ENCODE peak calls at places on chromosome X, in six cellular contexts. One of them, this sample, is unnamed.

GRCh38 chrX:16491461-16491860 is 158.5 kb upstream of the S100G start:
- DNase-seq in small intestine: no peak
- DNase-seq in astrocyte of the spinal cord: no peak
- DNase-seq in choroid plexus epithelial cell: peak; percentile 60
- DNase-seq in CD8-positive, alpha-beta memory T cell: no peak
- DNase-seq in iPS DF 19.7: no peak
- DNase-seq in this sample: no peak

GRCh38 chrX:39576081-39576701 is 521.6 kb downstream of the BCOR start:
- DNase-seq in choroid plexus epithelial cell: no peak
- DNase-seq in iPS DF 19.7: no peak
- DNase-seq in CD8-positive, alpha-beta memory T cell: no peak
- DNase-seq in astrocyte of the spinal cord: no peak
- DNase-seq in small intestine: no peak
- DNase-seq in this sample: no peak

GRCh38 chrX:110265624-110266023 is 52.3 kb downstream of the AMMECR1 start:
- DNase-seq in astrocyte of the spinal cord: no peak
- DNase-seq in iPS DF 19.7: no peak
- DNase-seq in small intestine: no peak
- DNase-seq in CD8-positive, alpha-beta memory T cell: no peak
- DNase-seq in choroid plexus epithelial cell: no peak
- DNase-seq in this sample: no peak

GRCh38 chrX:526295-527224 is 104.0 kb upstream of the SHOX start:
- DNase-seq in choroid plexus epithelial cell: no peak
- DNase-seq in small intestine: no peak
- DNase-seq in astrocyte of the spinal cord: no peak
- DNase-seq in iPS DF 19.7: no peak
- DNase-seq in CD8-positive, alpha-beta memory T cell: no peak
- DNase-seq in this sample: no peak

GRCh38 chrX:22136711-22137110 is 104.6 kb downstream of the PHEX start:
- DNase-seq in CD8-positive, alpha-beta memory T cell: no peak
- DNase-seq in astrocyte of the spinal cord: no peak
- DNase-seq in iPS DF 19.7: no peak
- DNase-seq in choroid plexus epithelial cell: no peak
- DNase-seq in small intestine: no peak
- DNase-seq in this sample: no peak

GRCh38 chrX:19964017-19964710 is 26.7 kb downstream of the BCLAF3 start:
- DNase-seq in choroid plexus epithelial cell: no peak
- DNase-seq in CD8-positive, alpha-beta memory T cell: no peak
- DNase-seq in iPS DF 19.7: no peak
- DNase-seq in astrocyte of the spinal cord: no peak
- DNase-seq in small intestine: no peak
- DNase-seq in this sample: no peak

GRCh38 chrX:46444011-46444410 is 101.2 kb downstream of the ZNF674 start:
- DNase-seq in astrocyte of the spinal cord: peak; percentile 87
- DNase-seq in CD8-positive, alpha-beta memory T cell: no peak
- DNase-seq in small intestine: no peak
- DNase-seq in iPS DF 19.7: no peak
- DNase-seq in choroid plexus epithelial cell: peak; percentile 87
- DNase-seq in this sample: peak; percentile 56

GRCh38 chrX:1576201-1577101 is 15.0 kb upstream of the AKAP17A start:
- DNase-seq in small intestine: no peak
- DNase-seq in iPS DF 19.7: no peak
- DNase-seq in astrocyte of the spinal cord: no peak
- DNase-seq in choroid plexus epithelial cell: no peak
- DNase-seq in CD8-positive, alpha-beta memory T cell: no peak
- DNase-seq in this sample: no peak

GRCh38 chrX:63918611-63919010 is 133.6 kb upstream of the ARHGEF9 start:
- DNase-seq in iPS DF 19.7: no peak
- DNase-seq in small intestine: peak; percentile 3
- DNase-seq in choroid plexus epithelial cell: peak; percentile 10
- DNase-seq in CD8-positive, alpha-beta memory T cell: no peak
- DNase-seq in astrocyte of the spinal cord: peak; percentile 3
- DNase-seq in this sample: no peak

GRCh38 chrX:85922821-85923220 is 124.5 kb downstream of the CHM start:
- DNase-seq in small intestine: no peak
- DNase-seq in astrocyte of the spinal cord: peak; percentile 34
- DNase-seq in iPS DF 19.7: no peak
- DNase-seq in CD8-positive, alpha-beta memory T cell: no peak
- DNase-seq in choroid plexus epithelial cell: peak; percentile 61
- DNase-seq in this sample: no peak

GRCh38 chrX:40087574-40088298 is 10.0 kb downstream of the BCOR start:
- DNase-seq in choroid plexus epithelial cell: no peak
- DNase-seq in CD8-positive, alpha-beta memory T cell: no peak
- DNase-seq in small intestine: no peak
- DNase-seq in astrocyte of the spinal cord: no peak
- DNase-seq in iPS DF 19.7: no peak
- DNase-seq in this sample: no peak

GRCh38 chrX:131812847-131813825 is 210.0 kb upstream of the STK26 start:
- DNase-seq in small intestine: peak; percentile 13
- DNase-seq in iPS DF 19.7: no peak
- DNase-seq in choroid plexus epithelial cell: no peak
- DNase-seq in CD8-positive, alpha-beta memory T cell: peak; percentile 54
- DNase-seq in astrocyte of the spinal cord: peak; percentile 85
- DNase-seq in this sample: peak; percentile 76

GRCh38 chrX:129629837-129630236 is 24.9 kb downstream of the APLN start:
- DNase-seq in iPS DF 19.7: no peak
- DNase-seq in CD8-positive, alpha-beta memory T cell: no peak
- DNase-seq in astrocyte of the spinal cord: no peak
- DNase-seq in small intestine: no peak
- DNase-seq in choroid plexus epithelial cell: no peak
- DNase-seq in this sample: no peak

GRCh38 chrX:1463581-1464281 is 11.0 kb upstream of the ASMTL start:
- DNase-seq in small intestine: no peak
- DNase-seq in choroid plexus epithelial cell: no peak
- DNase-seq in astrocyte of the spinal cord: no peak
- DNase-seq in iPS DF 19.7: no peak
- DNase-seq in CD8-positive, alpha-beta memory T cell: no peak
- DNase-seq in this sample: no peak

GRCh38 chrX:154648931-154649863 is 4.2 kb downstream of the CTAG2 start:
- DNase-seq in choroid plexus epithelial cell: no peak
- DNase-seq in CD8-positive, alpha-beta memory T cell: no peak
- DNase-seq in small intestine: no peak
- DNase-seq in astrocyte of the spinal cord: no peak
- DNase-seq in iPS DF 19.7: no peak
- DNase-seq in this sample: no peak

GRCh38 chrX:15194136-15194535 is 75.7 kb downstream of the ASB9 start:
- DNase-seq in astrocyte of the spinal cord: no peak
- DNase-seq in choroid plexus epithelial cell: no peak
- DNase-seq in iPS DF 19.7: no peak
- DNase-seq in small intestine: no peak
- DNase-seq in CD8-positive, alpha-beta memory T cell: no peak
- DNase-seq in this sample: no peak

GRCh38 chrX:153209347-153209746 is 30.3 kb downstream of the MAGEA1 start:
- DNase-seq in astrocyte of the spinal cord: no peak
- DNase-seq in small intestine: no peak
- DNase-seq in iPS DF 19.7: no peak
- DNase-seq in CD8-positive, alpha-beta memory T cell: no peak
- DNase-seq in choroid plexus epithelial cell: peak; percentile 19
- DNase-seq in this sample: no peak

GRCh38 chrX:118976599-118977340 is 2.4 kb downstream of the LONRF3 start:
- DNase-seq in iPS DF 19.7: no peak
- DNase-seq in choroid plexus epithelial cell: no peak
- DNase-seq in small intestine: peak; percentile 78
- DNase-seq in astrocyte of the spinal cord: no peak
- DNase-seq in CD8-positive, alpha-beta memory T cell: peak; percentile 33
- DNase-seq in this sample: peak; percentile 29

GRCh38 chrX:153934473-153935325 is at the start of gene NAA10:
- DNase-seq in small intestine: peak; percentile 72
- DNase-seq in astrocyte of the spinal cord: peak; percentile 63
- DNase-seq in choroid plexus epithelial cell: peak; percentile 69
- DNase-seq in CD8-positive, alpha-beta memory T cell: peak; percentile 57
- DNase-seq in iPS DF 19.7: no peak
- DNase-seq in this sample: peak; percentile 22

GRCh38 chrX:101257448-101258259 is 33.5 kb downstream of the TAF7L start:
- DNase-seq in small intestine: no peak
- DNase-seq in astrocyte of the spinal cord: peak; percentile 56
- DNase-seq in CD8-positive, alpha-beta memory T cell: no peak
- DNase-seq in choroid plexus epithelial cell: peak; percentile 76
- DNase-seq in iPS DF 19.7: no peak
- DNase-seq in this sample: no peak

GRCh38 chrX:38055170-38055847 is 49.0 kb downstream of the SYTL5 start:
- DNase-seq in CD8-positive, alpha-beta memory T cell: no peak
- DNase-seq in choroid plexus epithelial cell: peak; percentile 57
- DNase-seq in astrocyte of the spinal cord: peak; percentile 62
- DNase-seq in iPS DF 19.7: no peak
- DNase-seq in small intestine: no peak
- DNase-seq in this sample: no peak

GRCh38 chrX:153700376-153700945 is 12.7 kb downstream of the SLC6A8 start:
- DNase-seq in choroid plexus epithelial cell: no peak
- DNase-seq in iPS DF 19.7: no peak
- DNase-seq in astrocyte of the spinal cord: no peak
- DNase-seq in CD8-positive, alpha-beta memory T cell: no peak
- DNase-seq in small intestine: no peak
- DNase-seq in this sample: no peak

GRCh38 chrX:17488036-17488435 is 113.0 kb downstream of the NHS start:
- DNase-seq in choroid plexus epithelial cell: peak; percentile 59
- DNase-seq in small intestine: no peak
- DNase-seq in CD8-positive, alpha-beta memory T cell: no peak
- DNase-seq in astrocyte of the spinal cord: no peak
- DNase-seq in iPS DF 19.7: no peak
- DNase-seq in this sample: no peak

GRCh38 chrX:45755719-45756118 is 555.0 kb upstream of the DIPK2B start:
- DNase-seq in astrocyte of the spinal cord: peak; percentile 17
- DNase-seq in choroid plexus epithelial cell: peak; percentile 7
- DNase-seq in CD8-positive, alpha-beta memory T cell: no peak
- DNase-seq in small intestine: no peak
- DNase-seq in iPS DF 19.7: no peak
- DNase-seq in this sample: no peak

GRCh38 chrX:130401415-130402210 is at the start of gene RBMX2:
- DNase-seq in choroid plexus epithelial cell: peak; percentile 75
- DNase-seq in CD8-positive, alpha-beta memory T cell: peak; percentile 69
- DNase-seq in small intestine: peak; percentile 79
- DNase-seq in astrocyte of the spinal cord: peak; percentile 73
- DNase-seq in iPS DF 19.7: no peak
- DNase-seq in this sample: peak; percentile 27

GRCh38 chrX:20521245-20521644 is 254.5 kb upstream of the RPS6KA3 start:
- DNase-seq in small intestine: peak; percentile 26
- DNase-seq in astrocyte of the spinal cord: peak; percentile 31
- DNase-seq in choroid plexus epithelial cell: peak; percentile 81
- DNase-seq in iPS DF 19.7: no peak
- DNase-seq in CD8-positive, alpha-beta memory T cell: no peak
- DNase-seq in this sample: no peak

GRCh38 chrX:135977611-135978010 is 3.8 kb upstream of the MMGT1 start:
- DNase-seq in astrocyte of the spinal cord: peak; percentile 12
- DNase-seq in small intestine: no peak
- DNase-seq in CD8-positive, alpha-beta memory T cell: no peak
- DNase-seq in choroid plexus epithelial cell: peak; percentile 78
- DNase-seq in iPS DF 19.7: no peak
- DNase-seq in this sample: no peak

GRCh38 chrX:46649421-46650260 is 76.1 kb downstream of the CHST7 start:
- DNase-seq in small intestine: no peak
- DNase-seq in choroid plexus epithelial cell: peak; percentile 76
- DNase-seq in iPS DF 19.7: peak; percentile 79
- DNase-seq in astrocyte of the spinal cord: peak; percentile 59
- DNase-seq in CD8-positive, alpha-beta memory T cell: no peak
- DNase-seq in this sample: peak; percentile 36

GRCh38 chrX:34918856-34919255 is 23.7 kb upstream of the FAM47B start:
- DNase-seq in iPS DF 19.7: peak; percentile 3
- DNase-seq in small intestine: peak; percentile 0
- DNase-seq in CD8-positive, alpha-beta memory T cell: no peak
- DNase-seq in astrocyte of the spinal cord: peak; percentile 67
- DNase-seq in choroid plexus epithelial cell: peak; percentile 84
- DNase-seq in this sample: no peak

GRCh38 chrX:106862972-106863688 is 40.0 kb downstream of the RIPPLY1 start:
- DNase-seq in small intestine: peak; percentile 3
- DNase-seq in choroid plexus epithelial cell: peak; percentile 23
- DNase-seq in CD8-positive, alpha-beta memory T cell: no peak
- DNase-seq in astrocyte of the spinal cord: no peak
- DNase-seq in iPS DF 19.7: peak; percentile 7
- DNase-seq in this sample: peak; percentile 24

GRCh38 chrX:103275947-103276567 is 493 bp downstream of the TCEAL5 start:
- DNase-seq in small intestine: no peak
- DNase-seq in astrocyte of the spinal cord: no peak
- DNase-seq in choroid plexus epithelial cell: no peak
- DNase-seq in CD8-positive, alpha-beta memory T cell: no peak
- DNase-seq in iPS DF 19.7: no peak
- DNase-seq in this sample: no peak

GRCh38 chrX:120726294-120726693 is 96.4 kb upstream of the C1GALT1C1 start:
- DNase-seq in astrocyte of the spinal cord: no peak
- DNase-seq in small intestine: no peak
- DNase-seq in choroid plexus epithelial cell: no peak
- DNase-seq in CD8-positive, alpha-beta memory T cell: no peak
- DNase-seq in iPS DF 19.7: no peak
- DNase-seq in this sample: no peak